ENCODE peak calls at places on chromosomes 5 and 9, in nine cellular contexts. R, M, W, F, U, O, X, P and N are unnamed samples.

GRCh38 chr5:137084016-137084415 is 415.1 kb downstream of the SPOCK1 start:
- DNase-seq in U (no peak), M (no peak), X (no peak), R (no peak), W (no peak), P (no peak), F (no peak), O (no peak), N (no peak)

GRCh38 chr9:73979894-73980264 is 517.3 kb upstream of the RORB start:
- DNase-seq in P (no peak), M (no peak), X (no peak), R (no peak), O (no peak), W (no peak), F (no peak), U (no peak), N (no peak)

GRCh38 chr5:179803651-179804598 is 2.7 kb downstream of the MGAT4B start:
- DNase-seq in P (no peak), X (peak; percentile 79), U (peak; percentile 76), M (no peak), F (no peak), W (peak; percentile 88), O (no peak), R (peak; percentile 35), N (peak; percentile 44)

GRCh38 chr5:64497390-64497789 is 8.4 kb upstream of the RGS7BP start:
- DNase-seq in U (peak; percentile 21), P (no peak), W (peak; percentile 35), M (no peak), R (peak; percentile 63), X (no peak), F (no peak), O (no peak), N (no peak)

GRCh38 chr5:146890073-146890472 is 11.5 kb upstream of the PPP2R2B start:
- DNase-seq in F (no peak), R (no peak), X (no peak), U (no peak), M (no peak), W (no peak), P (no peak), O (no peak), N (no peak)

GRCh38 chr9:89497978-89498844 is at the start of gene SEMA4D:
- DNase-seq in P (peak; percentile 77), M (peak; percentile 44), O (peak; percentile 62), R (peak; percentile 60), U (peak; percentile 96), W (peak; percentile 94), F (peak; percentile 76), X (peak; percentile 40), N (no peak)

GRCh38 chr5:177366528-177367322 is 9.0 kb downstream of the RGS14 start:
- DNase-seq in F (no peak), M (no peak), X (no peak), R (peak; percentile 86), U (peak; percentile 100), P (peak; percentile 89), W (no peak), O (peak; percentile 75), N (peak; percentile 75)

GRCh38 chr5:39102684-39103155 is 28.5 kb upstream of the RICTOR start:
- DNase-seq in F (no peak), U (no peak), R (peak; percentile 50), X (no peak), O (peak; percentile 21), W (no peak), M (no peak), P (no peak), N (peak; percentile 90)

GRCh38 chr9:93645921-93646639 is 69.7 kb downstream of the PHF2 start:
- DNase-seq in P (no peak), R (no peak), X (no peak), O (no peak), U (no peak), W (no peak), F (no peak), M (no peak), N (no peak)

GRCh38 chr5:15117691-15118090 is 246.1 kb upstream of the ANKH start:
- DNase-seq in M (no peak), O (no peak), F (no peak), U (no peak), X (no peak), W (no peak), P (no peak), R (no peak), N (no peak)

GRCh38 chr5:172546196-172546595 is 91.9 kb upstream of the SH3PXD2B start:
- DNase-seq in R (no peak), W (no peak), U (no peak), M (no peak), P (no peak), X (no peak), F (no peak), O (no peak), N (no peak)

GRCh38 chr9:109110326-109111014 is 9.3 kb downstream of the TMEM245 start:
- DNase-seq in F (no peak), P (peak; percentile 75), U (no peak), M (no peak), O (peak; percentile 37), W (no peak), R (peak; percentile 82), X (no peak), N (no peak)

GRCh38 chr9:93205896-93206575 is 22.1 kb downstream of the WNK2 start:
- DNase-seq in F (no peak), X (no peak), P (no peak), W (no peak), R (no peak), M (no peak), U (no peak), O (no peak), N (no peak)

GRCh38 chr5:97478513-97478912 is 295.5 kb upstream of the RIOK2 start:
- DNase-seq in F (no peak), M (no peak), W (no peak), O (no peak), R (peak; percentile 4), U (no peak), P (no peak), X (no peak), N (no peak)